ENCODE peak calls at places on chromosomes 11 and 22, in eight cellular contexts. L is mammary epithelial cell; S is germinal center; U is GDM1; D is naive thymus-derived CD8-positive, alpha-beta T cell; Y is EL; M is activated CD4-positive, alpha-beta T cell treated with anti-CD3 and anti-CD28 coated beads for 24 hours; A is NCI-H524 treated with DMSO at 0.1 percent for 48 hours. N is an unnamed sample.

GRCh38 chr11:82246926-82247325 is 486.7 kb downstream of the FAM181B start:
- DNase-seq in L (no peak), S (no peak), U (no peak), D (no peak), Y (no peak), M (no peak), A (no peak), N (no peak)

GRCh38 chr22:42544686-42545085 is 9.1 kb upstream of the SERHL2 start:
- DNase-seq in L (no peak), S (no peak), U (no peak), D (no peak), Y (no peak), M (no peak), A (no peak), N (no peak)

GRCh38 chr11:69155302-69156198 is at the start of gene SMIM38:
- DNase-seq in L (no peak), S (no peak), U (no peak), D (no peak), Y (no peak), M (no peak), A (no peak), N (no peak)

GRCh38 chr22:43385770-43386641 is 25.8 kb upstream of the MPPED1 start:
- DNase-seq in L (peak; percentile 51), S (peak; percentile 83), U (peak; percentile 73), D (peak; percentile 81), Y (peak; percentile 72), M (peak; percentile 59), A (peak; percentile 29), N (peak; percentile 64)

GRCh38 chr11:114068327-114068726 is 8.8 kb downstream of the ZBTB16 start:
- DNase-seq in L (no peak), S (no peak), U (no peak), D (no peak), Y (no peak), M (no peak), A (no peak), N (no peak)

GRCh38 chr22:40001800-40002577 is 7.2 kb downstream of the FAM83F start:
- DNase-seq in L (peak; percentile 65), S (no peak), U (no peak), D (no peak), Y (peak; percentile 29), M (no peak), A (no peak), N (no peak)

GRCh38 chr11:9462806-9463537 is 2.2 kb downstream of the ZNF143 start:
- DNase-seq in L (peak; percentile 41), S (no peak), U (no peak), D (no peak), Y (no peak), M (no peak), A (no peak), N (peak; percentile 61)

GRCh38 chr11:30128269-30128932 is 102.4 kb upstream of the FSHB start:
- DNase-seq in L (peak; percentile 32), S (peak; percentile 13), U (no peak), D (no peak), Y (peak; percentile 51), M (no peak), A (no peak), N (peak; percentile 51)

GRCh38 chr11:77142091-77142975 is 14.3 kb downstream of the MYO7A start:
- DNase-seq in L (no peak), S (no peak), U (peak; percentile 62), D (no peak), Y (no peak), M (no peak), A (no peak), N (no peak)

GRCh38 chr22:37403267-37403960 is 23.9 kb downstream of the ELFN2 start:
- DNase-seq in L (no peak), S (no peak), U (no peak), D (no peak), Y (no peak), M (no peak), A (peak; percentile 74), N (no peak)

GRCh38 chr11:46599340-46600067 is 5.7 kb upstream of the AMBRA1 start:
- DNase-seq in L (no peak), S (no peak), U (no peak), D (no peak), Y (no peak), M (no peak), A (no peak), N (no peak)

GRCh38 chr11:72787262-72788104 is 6.4 kb downstream of the STARD10 start:
- DNase-seq in L (no peak), S (peak; percentile 70), U (peak; percentile 81), D (no peak), Y (no peak), M (no peak), A (peak; percentile 24), N (no peak)

GRCh38 chr22:43921361-43921760 is 2.2 kb upstream of the PNPLA3 start:
- DNase-seq in L (peak; percentile 64), S (no peak), U (no peak), D (no peak), Y (peak; percentile 92), M (no peak), A (no peak), N (peak; percentile 73)

GRCh38 chr22:29765905-29766631 is 739 bp downstream of the ZMAT5 start:
- DNase-seq in L (no peak), S (peak; percentile 51), U (no peak), D (peak; percentile 27), Y (peak; percentile 15), M (no peak), A (no peak), N (no peak)

GRCh38 chr11:70267405-70267950 is 3.0 kb upstream of the PPFIA1 start:
- DNase-seq in L (no peak), S (no peak), U (no peak), D (no peak), Y (no peak), M (no peak), A (no peak), N (no peak)

GRCh38 chr11:35786918-35787557 is 124.5 kb downstream of the TRIM44 start:
- DNase-seq in L (no peak), S (no peak), U (no peak), D (no peak), Y (peak; percentile 64), M (no peak), A (no peak), N (no peak)

GRCh38 chr11:105106140-105106539 is 33.4 kb downstream of the CARD18 start:
- DNase-seq in L (no peak), S (no peak), U (no peak), D (no peak), Y (no peak), M (no peak), A (no peak), N (no peak)

GRCh38 chr22:31584804-31585160 is 77.2 kb downstream of the PISD start:
- DNase-seq in L (no peak), S (no peak), U (no peak), D (no peak), Y (no peak), M (no peak), A (no peak), N (no peak)

GRCh38 chr22:32920032-32920628 is 118.6 kb downstream of the TIMP3 start:
- DNase-seq in L (no peak), S (no peak), U (no peak), D (no peak), Y (peak; percentile 17), M (no peak), A (no peak), N (no peak)

GRCh38 chr11:67066333-67066709 is 9.7 kb downstream of the RHOD start:
- DNase-seq in L (no peak), S (no peak), U (no peak), D (no peak), Y (no peak), M (no peak), A (no peak), N (no peak)

GRCh38 chr11:44848203-44848962 is 102.3 kb downstream of the TP53I11 start:
- DNase-seq in L (no peak), S (no peak), U (no peak), D (no peak), Y (no peak), M (no peak), A (no peak), N (no peak)

GRCh38 chr11:90349741-90350140 is 126.9 kb upstream of the CHORDC1 start:
- DNase-seq in L (no peak), S (no peak), U (no peak), D (no peak), Y (no peak), M (no peak), A (no peak), N (no peak)

GRCh38 chr11:2507212-2507901 is 62.5 kb downstream of the KCNQ1 start:
- DNase-seq in L (no peak), S (peak; percentile 0), U (no peak), D (no peak), Y (no peak), M (no peak), A (no peak), N (no peak)

GRCh38 chr11:41050791-41051190 is 408.7 kb downstream of the LRRC4C start:
- DNase-seq in L (peak; percentile 86), S (no peak), U (no peak), D (no peak), Y (no peak), M (no peak), A (no peak), N (no peak)

GRCh38 chr11:87600938-87601337 is 563.2 kb downstream of the TMEM135 start:
- DNase-seq in L (no peak), S (no peak), U (no peak), D (no peak), Y (no peak), M (no peak), A (no peak), N (no peak)

GRCh38 chr11:126284829-126285228 is 1.9 kb downstream of the TIRAP start:
- DNase-seq in L (peak; percentile 93), S (no peak), U (peak; percentile 6), D (peak; percentile 85), Y (peak; percentile 96), M (peak; percentile 87), A (no peak), N (peak; percentile 99)

GRCh38 chr11:9138612-9139579 is 47.5 kb upstream of the SCUBE2 start:
- DNase-seq in L (peak; percentile 96), S (no peak), U (no peak), D (no peak), Y (peak; percentile 92), M (no peak), A (no peak), N (peak; percentile 97)

GRCh38 chr11:36711104-36711825 is 113.2 kb upstream of the RAG2 start:
- DNase-seq in L (peak; percentile 6), S (no peak), U (no peak), D (no peak), Y (no peak), M (no peak), A (no peak), N (peak; percentile 26)

GRCh38 chr11:115241899-115242298 is 262.3 kb downstream of the CADM1 start:
- DNase-seq in L (no peak), S (no peak), U (no peak), D (no peak), Y (no peak), M (no peak), A (no peak), N (no peak)

GRCh38 chr22:29480512-29481264 is 670 bp downstream of the NEFH start:
- DNase-seq in L (peak; percentile 42), S (no peak), U (peak; percentile 65), D (no peak), Y (no peak), M (peak; percentile 14), A (no peak), N (no peak)